ENCODE peak calls at places on chromosome 19, in nine cellular contexts. K, U, Y, A, B, Q, L, P and V are unnamed samples.

GRCh38 chr19:7869453-7869909 is 4.7 kb downstream of the PRR36 start:
- DNase-seq in K (no peak), U (no peak), Y (no peak), A (peak; percentile 67), B (peak; percentile 64), Q (no peak), L (no peak), P (no peak), V (peak; percentile 81)

GRCh38 chr19:48329167-48329891 is 4.0 kb downstream of the EMP3 start:
- DNase-seq in K (no peak), U (no peak), Y (no peak), A (no peak), B (no peak), Q (no peak), L (no peak), P (peak; percentile 65), V (peak; percentile 43)

GRCh38 chr19:18223860-18224524 is 2.2 kb downstream of the PDE4C start:
- DNase-seq in K (no peak), U (peak; percentile 77), Y (peak; percentile 73), A (peak; percentile 54), B (no peak), Q (no peak), L (no peak), P (no peak), V (peak; percentile 74)

GRCh38 chr19:7833225-7834156 is 3.5 kb downstream of the EVI5L start:
- DNase-seq in K (no peak), U (no peak), Y (no peak), A (peak; percentile 86), B (peak; percentile 86), Q (no peak), L (no peak), P (peak; percentile 64), V (no peak)

GRCh38 chr19:33798701-33799111 is 2.0 kb downstream of the KCTD15 start:
- DNase-seq in K (no peak), U (no peak), Y (peak; percentile 44), A (no peak), B (no peak), Q (no peak), L (no peak), P (peak; percentile 57), V (no peak)

GRCh38 chr19:35734273-35734672 is 8.0 kb downstream of the IGFLR1 start:
- DNase-seq in K (no peak), U (no peak), Y (no peak), A (no peak), B (no peak), Q (no peak), L (no peak), P (no peak), V (no peak)

GRCh38 chr19:55116232-55117062 is 990 bp downstream of the PPP1R12C start:
- DNase-seq in K (peak; percentile 94), U (peak; percentile 65), Y (no peak), A (peak; percentile 81), B (peak; percentile 62), Q (peak; percentile 56), L (no peak), P (peak; percentile 60), V (peak; percentile 50)

GRCh38 chr19:55670280-55671053 is 4.6 kb upstream of the EPN1 start:
- DNase-seq in K (no peak), U (peak; percentile 49), Y (no peak), A (peak; percentile 64), B (no peak), Q (no peak), L (no peak), P (no peak), V (peak; percentile 37)

GRCh38 chr19:15456441-15456840 is 6.7 kb upstream of the WIZ start:
- DNase-seq in K (no peak), U (no peak), Y (no peak), A (no peak), B (no peak), Q (no peak), L (no peak), P (no peak), V (no peak)

GRCh38 chr19:31154021-31154420 is 195.2 kb downstream of the TSHZ3 start:
- DNase-seq in K (no peak), U (no peak), Y (no peak), A (no peak), B (no peak), Q (peak; percentile 41), L (no peak), P (peak; percentile 72), V (no peak)

GRCh38 chr19:55115446-55116065 is 1.9 kb downstream of the PPP1R12C start:
- DNase-seq in K (no peak), U (no peak), Y (no peak), A (no peak), B (no peak), Q (peak; percentile 43), L (no peak), P (peak; percentile 49), V (no peak)

GRCh38 chr19:5154129-5154798 is 185.4 kb downstream of the KDM4B start:
- DNase-seq in K (no peak), U (peak; percentile 74), Y (peak; percentile 71), A (no peak), B (no peak), Q (no peak), L (no peak), P (no peak), V (no peak)

GRCh38 chr19:16821081-16821480 is 8.1 kb upstream of the SIN3B start:
- DNase-seq in K (no peak), U (no peak), Y (no peak), A (no peak), B (no peak), Q (no peak), L (no peak), P (no peak), V (no peak)

GRCh38 chr19:55406869-55407624 is 541 bp downstream of the UBE2S start:
- DNase-seq in K (no peak), U (peak; percentile 42), Y (no peak), A (peak; percentile 47), B (peak; percentile 37), Q (no peak), L (no peak), P (no peak), V (no peak)

GRCh38 chr19:27792576-27793127 is 1420.3 kb downstream of the UQCRFS1 start:
- DNase-seq in K (no peak), U (no peak), Y (no peak), A (no peak), B (no peak), Q (no peak), L (no peak), P (no peak), V (no peak)

GRCh38 chr19:50633359-50633758 is 6.3 kb downstream of the SYT3 start:
- DNase-seq in K (no peak), U (no peak), Y (no peak), A (no peak), B (no peak), Q (no peak), L (no peak), P (no peak), V (no peak)

GRCh38 chr19:40519352-40520322 is 52.8 kb downstream of the SPTBN4 start:
- DNase-seq in K (no peak), U (no peak), Y (peak; percentile 51), A (no peak), B (no peak), Q (peak; percentile 10), L (no peak), P (peak; percentile 54), V (peak; percentile 42)
- H3K27me3 ChIP-seq in K (peaks cover 30% of the 10 kb centered on the region), U (no peaks in the 10 kb centered on the region), Y (peaks cover 10% of the 10 kb centered on the region), A (peaks cover 9% of the 10 kb centered on the region), B (peaks cover 4% of the 10 kb centered on the region), Q (peaks cover 6% of the 10 kb centered on the region), L (no peaks in the 10 kb centered on the region), P (no peaks in the 10 kb centered on the region), V (no peaks in the 10 kb centered on the region)

DNA sequence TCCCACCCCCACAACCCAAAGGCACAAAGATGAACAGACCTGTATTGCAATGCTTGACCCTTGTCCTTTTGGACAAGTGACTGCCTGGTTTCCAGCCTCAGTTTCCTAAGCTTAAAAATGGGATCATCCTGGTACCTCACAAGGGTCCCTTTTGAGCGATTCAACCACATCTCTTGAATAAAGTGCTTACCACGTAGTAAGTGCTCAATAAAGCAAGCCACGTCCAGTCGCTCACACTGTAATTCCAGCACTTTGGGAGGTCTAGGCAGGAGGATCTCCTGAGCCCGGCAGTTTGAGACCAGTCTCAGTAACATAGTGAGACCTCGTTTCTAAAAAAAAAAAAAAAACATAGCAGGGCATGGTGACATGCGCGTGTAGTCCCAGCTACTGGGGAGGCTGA is 1.2 kb downstream of the DLL3 start:
- DNase-seq in K (no peak), U (no peak), Y (no peak), A (no peak), B (no peak), Q (no peak), L (no peak), P (no peak), V (no peak)
- TF ChIP-seq CTCF in K (no peak), U (no peak), Y (no peak), A (no peak), B (no peak), Q (no peak), L (no peak), P (no peak), V (no peak)

GRCh38 chr19:13847033-13847899 is 29.7 kb upstream of the NANOS3 start:
- DNase-seq in K (peak; percentile 99), U (peak; percentile 95), Y (peak; percentile 87), A (peak; percentile 95), B (peak; percentile 89), Q (peak; percentile 91), L (peak; percentile 84), P (peak; percentile 91), V (peak; percentile 84)

GRCh38 chr19:13847900-13848677 is 28.8 kb upstream of the NANOS3 start:
- DNase-seq in K (no peak), U (no peak), Y (no peak), A (no peak), B (no peak), Q (no peak), L (no peak), P (no peak), V (no peak)

GRCh38 chr19:13848811-13849241 is 28.1 kb upstream of the NANOS3 start:
- DNase-seq in K (no peak), U (no peak), Y (no peak), A (no peak), B (no peak), Q (no peak), L (no peak), P (no peak), V (no peak)

GRCh38 chr19:13844130-13844631 is 32.8 kb upstream of the NANOS3 start:
- DNase-seq in K (no peak), U (no peak), Y (no peak), A (no peak), B (no peak), Q (no peak), L (no peak), P (no peak), V (no peak)

GRCh38 chr19:13846533-13847032 is 30.4 kb upstream of the NANOS3 start:
- DNase-seq in K (no peak), U (peak; percentile 94), Y (no peak), A (peak; percentile 95), B (peak; percentile 87), Q (peak; percentile 96), L (peak; percentile 88), P (peak; percentile 94), V (peak; percentile 93)
- H3K4me3 ChIP-seq in K (peak overlapping the region; percentile 62), U (peak overlapping the region; percentile 65), Y (no peak overlapping the region), A (peak overlapping the region; percentile 41), B (no peak overlapping the region), Q (peak overlapping the region; percentile 29), L (peak overlapping the region; percentile 78), P (no peak overlapping the region), V (peak overlapping the region; percentile 65)

DNA sequence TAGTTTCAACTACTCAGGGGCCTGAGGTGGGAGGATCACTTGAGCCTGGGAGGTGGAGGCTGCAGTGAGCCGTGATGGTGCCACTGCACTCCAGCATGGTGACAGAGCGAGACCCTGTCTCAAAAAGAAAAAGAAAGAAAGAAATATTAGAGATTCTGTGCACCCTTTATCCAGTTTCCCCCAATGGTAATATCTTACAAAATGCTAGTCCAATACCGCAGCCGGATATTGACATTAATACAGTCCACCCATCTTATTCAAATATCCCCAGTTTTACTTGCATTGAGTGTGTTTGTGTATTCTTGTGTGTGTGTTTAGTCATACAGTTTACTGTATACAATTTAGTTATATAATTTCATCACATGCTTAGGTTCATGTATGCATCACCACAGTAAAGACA is 8.6 kb upstream of the IFNL4 start:
- DNase-seq in K (no peak), U (no peak), Y (no peak), A (no peak), B (no peak), Q (no peak), L (no peak), P (no peak), V (no peak)
- H3K27me3 ChIP-seq in K (peaks cover 67% of the 10 kb centered on the region), U (no peaks in the 10 kb centered on the region), Y (no peaks in the 10 kb centered on the region), A (peaks cover 18% of the 10 kb centered on the region), B (no peaks in the 10 kb centered on the region), Q (peaks cover 15% of the 10 kb centered on the region), L (no peaks in the 10 kb centered on the region), P (peaks cover 8% of the 10 kb centered on the region), V (no peaks in the 10 kb centered on the region)